ENCODE peak calls at places on chromosomes 1 and 21, in five cellular contexts. Z is transverse colon, I is upper lobe of right lung, N is ovary, L is GM23248. P is an unnamed sample.

GRCh38 chr1:207867136-207868081 is 43.5 kb downstream of the CD34 start:
- DNase-seq in Z (peak; percentile 32), I (peak; percentile 80), N (peak; percentile 30), L (peak; percentile 27), P (peak; percentile 67)

GRCh38 chr1:16967095-16967567 is 13.3 kb downstream of the MFAP2 start:
- DNase-seq in Z (no peak), I (no peak), N (peak; percentile 88), L (no peak), P (no peak)

GRCh38 chr1:162391790-162392563 is 10.4 kb downstream of the C1orf226 start:
- DNase-seq in Z (no peak), I (no peak), N (no peak), L (peak; percentile 67), P (no peak)

GRCh38 chr1:230186003-230186863 is 119.2 kb downstream of the GALNT2 start:
- DNase-seq in Z (peak; percentile 74), I (peak; percentile 87), N (no peak), L (peak; percentile 86), P (peak; percentile 45)

GRCh38 chr1:119310301-119310700 is 58.3 kb upstream of the HAO2 start:
- DNase-seq in Z (no peak), I (no peak), N (no peak), L (no peak), P (no peak)

GRCh38 chr1:70499695-70500094 is 88.6 kb downstream of the CTH start:
- DNase-seq in Z (no peak), I (no peak), N (no peak), L (peak; percentile 69), P (no peak)

GRCh38 chr1:30109853-30110252 is 613.5 kb downstream of the MATN1 start:
- DNase-seq in Z (no peak), I (no peak), N (peak; percentile 41), L (peak; percentile 74), P (no peak)

GRCh38 chr1:40438391-40439015 is 11.8 kb upstream of the ZFP69B start:
- DNase-seq in Z (no peak), I (no peak), N (no peak), L (peak; percentile 52), P (no peak)

GRCh38 chr1:119141660-119142059 is 1.2 kb upstream of the WARS2 start:
- DNase-seq in Z (no peak), I (no peak), N (no peak), L (no peak), P (no peak)

GRCh38 chr1:223813645-223814044 is 32.1 kb downstream of the TP53BP2 start:
- DNase-seq in Z (no peak), I (no peak), N (no peak), L (no peak), P (no peak)

GRCh38 chr1:236108027-236108648 is 34.2 kb upstream of the GPR137B start:
- DNase-seq in Z (no peak), I (no peak), N (no peak), L (peak; percentile 30), P (no peak)

GRCh38 chr1:165697491-165697880 is 876 bp downstream of the ALDH9A1 start:
- DNase-seq in Z (no peak), I (no peak), N (no peak), L (peak; percentile 57), P (no peak)

GRCh38 chr1:41261926-41262618 is 20.0 kb upstream of the SCMH1 start:
- DNase-seq in Z (no peak), I (no peak), N (no peak), L (peak; percentile 23), P (no peak)

GRCh38 chr1:185595835-185596667 is 138.1 kb upstream of the HMCN1 start:
- DNase-seq in Z (peak; percentile 66), I (no peak), N (no peak), L (peak; percentile 52), P (no peak)

GRCh38 chr1:48003741-48004503 is 6.7 kb upstream of the TRABD2B start:
- DNase-seq in Z (peak; percentile 56), I (no peak), N (no peak), L (no peak), P (no peak)

GRCh38 chr1:212467843-212468482 is 35.2 kb downstream of the NENF start:
- DNase-seq in Z (no peak), I (peak; percentile 25), N (no peak), L (peak; percentile 39), P (no peak)

GRCh38 chr1:100412980-100413379 is 60.7 kb downstream of the CDC14A start:
- DNase-seq in Z (no peak), I (no peak), N (no peak), L (no peak), P (no peak)

GRCh38 chr1:206694151-206694550 is 9.4 kb downstream of the MAPKAPK2 start:
- DNase-seq in Z (no peak), I (no peak), N (no peak), L (no peak), P (no peak)

GRCh38 chr1:36207339-36207738 is 16.9 kb upstream of the THRAP3 start:
- DNase-seq in Z (peak; percentile 29), I (peak; percentile 66), N (peak; percentile 55), L (peak; percentile 87), P (peak; percentile 79)

GRCh38 chr1:53579221-53580008 is 120.2 kb downstream of the DMRTB1 start:
- DNase-seq in Z (no peak), I (peak; percentile 40), N (no peak), L (no peak), P (no peak)

GRCh38 chr1:47189844-47190562 is at the start of gene PDZK1IP1:
- DNase-seq in Z (peak; percentile 90), I (peak; percentile 92), N (peak; percentile 73), L (peak; percentile 95), P (peak; percentile 95)

GRCh38 chr1:59686170-59686569 is 128.6 kb upstream of the HOOK1 start:
- DNase-seq in Z (no peak), I (no peak), N (no peak), L (no peak), P (no peak)

GRCh38 chr1:85502625-85503083 is 37.7 kb upstream of the DDAH1 start:
- DNase-seq in Z (peak; percentile 53), I (no peak), N (peak; percentile 48), L (peak; percentile 70), P (no peak)

GRCh38 chr21:45537746-45538291 is 4.4 kb downstream of the SLC19A1 start:
- DNase-seq in Z (peak; percentile 7), I (peak; percentile 55), N (peak; percentile 10), L (no peak), P (peak; percentile 8)

GRCh38 chr1:79190074-79190473 is 183.5 kb upstream of the ADGRL4 start:
- DNase-seq in Z (no peak), I (no peak), N (no peak), L (no peak), P (no peak)

GRCh38 chr1:108043712-108044111 is 78.7 kb upstream of the VAV3 start:
- DNase-seq in Z (no peak), I (no peak), N (no peak), L (no peak), P (no peak)

GRCh38 chr1:245173446-245174178 is 18.8 kb downstream of the KIF26B start:
- DNase-seq in Z (peak; percentile 18), I (no peak), N (no peak), L (peak; percentile 30), P (no peak)

GRCh38 chr1:43979528-43980254 is 681 bp downstream of the B4GALT2 start:
- DNase-seq in Z (peak; percentile 72), I (peak; percentile 83), N (peak; percentile 54), L (peak; percentile 81), P (peak; percentile 53)

GRCh38 chr1:38817958-38818705 is 41.4 kb downstream of the RRAGC start:
- DNase-seq in Z (peak; percentile 15), I (no peak), N (no peak), L (peak; percentile 38), P (peak; percentile 61)

GRCh38 chr1:38964140-38964548 is 22.5 kb upstream of the RHBDL2 start:
- DNase-seq in Z (no peak), I (no peak), N (no peak), L (no peak), P (no peak)

GRCh38 chr21:16071082-16071481 is 341.3 kb downstream of the USP25 start:
- DNase-seq in Z (no peak), I (no peak), N (peak; percentile 36), L (peak; percentile 78), P (no peak)

GRCh38 chr1:59595774-59596173 is 219.0 kb upstream of the HOOK1 start:
- DNase-seq in Z (no peak), I (no peak), N (no peak), L (peak; percentile 63), P (no peak)

GRCh38 chr1:12851779-12852178 is 3.3 kb upstream of the HNRNPCL1 start:
- DNase-seq in Z (no peak), I (no peak), N (no peak), L (peak; percentile 45), P (no peak)

P was measured in psoas muscle.